ENCODE peak calls at places on chromosomes 3 and 15, in ten cellular contexts. Y is amniotic stem cell, H is D341Med, N is right atrium auricular region, M is ovary, D is GM23248, R is NCI-H510A treated with DMSO at 0.1 percent for 48 hours, B is LoVo, U is H54, W is GM12865. S is an unnamed sample.

GRCh38 chr15:49865925-49866757 is 245.3 kb downstream of the DTWD1 start:
- DNase-seq in Y (no peak), H (no peak), N (no peak), M (no peak), D (peak), R (no peak), B (peak), U (no peak), W (no peak), S (no peak)

GRCh38 chr3:52022323-52023100 is 26.8 kb upstream of the RPL29 start:
- DNase-seq in Y (no peak), H (peak), N (no peak), M (no peak), D (peak), R (no peak), B (no peak), U (no peak), W (no peak), S (no peak)

GRCh38 chr15:56208641-56209155 is 35.0 kb downstream of the RFX7 start:
- DNase-seq in Y (no peak), H (no peak), N (no peak), M (no peak), D (no peak), R (no peak), B (no peak), U (no peak), W (peak), S (no peak)

GRCh38 chr3:157300091-157300490 is 136.6 kb upstream of the PTX3 start:
- DNase-seq in Y (no peak), H (no peak), N (no peak), M (no peak), D (peak), R (no peak), B (no peak), U (no peak), W (no peak), S (no peak)

GRCh38 chr3:4644954-4645353 is 151.8 kb downstream of the ITPR1 start:
- DNase-seq in Y (no peak), H (no peak), N (no peak), M (no peak), D (peak), R (no peak), B (no peak), U (no peak), W (no peak), S (no peak)

GRCh38 chr3:183437060-183437459 is 8.6 kb upstream of the MCF2L2 start:
- DNase-seq in Y (no peak), H (no peak), N (no peak), M (no peak), D (no peak), R (no peak), B (no peak), U (no peak), W (peak), S (no peak)

GRCh38 chr3:59566481-59566975 is 516.7 kb upstream of the CFAP20DC start:
- DNase-seq in Y (no peak), H (no peak), N (no peak), M (no peak), D (no peak), R (no peak), B (no peak), U (no peak), W (peak), S (no peak)

GRCh38 chr3:183242431-183242830 is 10.6 kb upstream of the B3GNT5 start:
- DNase-seq in Y (no peak), H (no peak), N (no peak), M (no peak), D (no peak), R (no peak), B (no peak), U (no peak), W (no peak), S (no peak)

GRCh38 chr15:59206623-59207183 is at the start of gene LDHAL6B:
- DNase-seq in Y (no peak), H (no peak), N (no peak), M (no peak), D (no peak), R (no peak), B (no peak), U (no peak), W (no peak), S (no peak)

GRCh38 chr3:72739521-72740466 is 108.5 kb downstream of the SHQ1 start:
- DNase-seq in Y (no peak), H (peak), N (no peak), M (no peak), D (peak), R (no peak), B (no peak), U (no peak), W (no peak), S (no peak)

GRCh38 chr15:66714543-66714981 is 12.5 kb downstream of the SMAD6 start:
- DNase-seq in Y (no peak), H (no peak), N (no peak), M (no peak), D (peak), R (no peak), B (no peak), U (no peak), W (no peak), S (no peak)

GRCh38 chr15:87846746-87847145 is 409.8 kb downstream of the NTRK3 start:
- DNase-seq in Y (no peak), H (no peak), N (no peak), M (no peak), D (peak), R (no peak), B (no peak), U (no peak), W (no peak), S (no peak)

GRCh38 chr3:131217296-131217741 is 164.3 kb upstream of the NUDT16 start:
- DNase-seq in Y (no peak), H (no peak), N (no peak), M (no peak), D (no peak), R (no peak), B (peak), U (no peak), W (no peak), S (no peak)

GRCh38 chr3:174035317-174035886 is 637.9 kb downstream of the NLGN1 start:
- DNase-seq in Y (no peak), H (peak), N (no peak), M (no peak), D (peak), R (peak), B (no peak), U (no peak), W (no peak), S (no peak)

GRCh38 chr15:63157891-63158431 is 684 bp upstream of the RPS27L start:
- DNase-seq in Y (peak), H (no peak), N (peak), M (peak), D (peak), R (no peak), B (peak), U (peak), W (peak), S (peak)

GRCh38 chr3:100525753-100526612 is 33.6 kb downstream of the TMEM45A start:
- DNase-seq in Y (peak), H (no peak), N (peak), M (no peak), D (peak), R (no peak), B (no peak), U (peak), W (no peak), S (no peak)

GRCh38 chr3:150255416-150255815 is 152.7 kb upstream of the TSC22D2 start:
- DNase-seq in Y (no peak), H (no peak), N (peak), M (peak), D (no peak), R (no peak), B (no peak), U (no peak), W (no peak), S (no peak)

GRCh38 chr15:33148129-33148850 is 46.2 kb downstream of the FMN1 start:
- DNase-seq in Y (no peak), H (no peak), N (no peak), M (no peak), D (no peak), R (no peak), B (no peak), U (no peak), W (no peak), S (no peak)

GRCh38 chr3:168834558-168834957 is 738.8 kb upstream of the GOLIM4 start:
- DNase-seq in Y (no peak), H (no peak), N (no peak), M (no peak), D (no peak), R (no peak), B (no peak), U (no peak), W (no peak), S (no peak)

GRCh38 chr3:49276475-49277356 is at the start of gene C3orf62:
- DNase-seq in Y (peak), H (peak), N (peak), M (peak), D (peak), R (no peak), B (no peak), U (peak), W (peak), S (peak)

GRCh38 chr3:47565861-47566550 is 12.7 kb downstream of the CSPG5 start:
- DNase-seq in Y (no peak), H (peak), N (no peak), M (no peak), D (no peak), R (no peak), B (no peak), U (no peak), W (no peak), S (no peak)

GRCh38 chr3:28334552-28334951 is 14.0 kb upstream of the ZCWPW2 start:
- DNase-seq in Y (no peak), H (no peak), N (no peak), M (no peak), D (peak), R (no peak), B (no peak), U (no peak), W (no peak), S (no peak)

GRCh38 chr3:27670619-27671018 is 51.5 kb downstream of the EOMES start:
- DNase-seq in Y (no peak), H (no peak), N (no peak), M (no peak), D (no peak), R (no peak), B (no peak), U (no peak), W (no peak), S (no peak)

GRCh38 chr3:160796813-160797164 is 40.8 kb downstream of the PPM1L start:
- DNase-seq in Y (no peak), H (no peak), N (no peak), M (no peak), D (no peak), R (peak), B (peak), U (no peak), W (no peak), S (no peak)

GRCh38 chr3:32340639-32341365 is 50.9 kb upstream of the CMTM7 start:
- DNase-seq in Y (no peak), H (no peak), N (no peak), M (no peak), D (peak), R (no peak), B (no peak), U (no peak), W (peak), S (no peak)

GRCh38 chr3:177516130-177517011 is 319.1 kb upstream of the TBL1XR1 start:
- DNase-seq in Y (peak), H (no peak), N (peak), M (peak), D (peak), R (no peak), B (no peak), U (no peak), W (no peak), S (no peak)

GRCh38 chr15:25068696-25069095 is 113.9 kb downstream of the SNRPN start:
- DNase-seq in Y (no peak), H (no peak), N (no peak), M (no peak), D (no peak), R (no peak), B (no peak), U (no peak), W (no peak), S (no peak)

GRCh38 chr3:24156466-24156865 is 211.4 kb downstream of the NR1D2 start:
- DNase-seq in Y (peak), H (no peak), N (no peak), M (no peak), D (peak), R (no peak), B (peak), U (peak), W (no peak), S (no peak)

S was measured in iPS DF 6.9.